ENCODE peak calls at places on chromosomes 3 and 15, in nine cellular contexts. W is GM12865; Q is GM23338; E is stimulated activated CD8-positive, alpha-beta memory T cell treated with anti-CD3 and anti-CD28 coated beads, Interleukin-7, amount 100 ng/mL, for 1 hour; N is AG04450; P is testis; Y is brain pericyte; G is skeletal muscle cell; Z is GM18507. H is an unnamed sample.

GRCh38 chr15:52020253-52021085 is 1.4 kb downstream of the MAPK6 start:
- DNase-seq in W (peak), Q (no peak), E (no peak), N (no peak), P (no peak), Y (no peak), G (no peak), Z (no peak), H (no peak)

GRCh38 chr3:3545360-3545759 is 253.9 kb upstream of the LRRN1 start:
- DNase-seq in W (no peak), Q (no peak), E (no peak), N (no peak), P (no peak), Y (no peak), G (no peak), Z (no peak), H (no peak)

GRCh38 chr3:136893848-136894443 is 31.9 kb downstream of the NCK1 start:
- DNase-seq in W (no peak), Q (peak), E (no peak), N (peak), P (no peak), Y (no peak), G (peak), Z (no peak), H (no peak)

GRCh38 chr3:123028233-123028828 is 768 bp upstream of the SEMA5B start:
- DNase-seq in W (peak), Q (peak), E (no peak), N (peak), P (peak), Y (peak), G (peak), Z (peak), H (peak)

GRCh38 chr3:105827959-105828358 is 40.9 kb downstream of the CBLB start:
- DNase-seq in W (no peak), Q (peak), E (no peak), N (peak), P (no peak), Y (peak), G (peak), Z (no peak), H (peak)

GRCh38 chr3:150146891-150147761 is 176.4 kb upstream of the PFN2 start:
- DNase-seq in W (peak), Q (no peak), E (no peak), N (peak), P (peak), Y (peak), G (peak), Z (no peak), H (no peak)

GRCh38 chr15:74497584-74497983 is 36.6 kb upstream of the UBL7 start:
- DNase-seq in W (peak), Q (no peak), E (no peak), N (no peak), P (no peak), Y (no peak), G (no peak), Z (no peak), H (no peak)

GRCh38 chr3:77081240-77081661 is 41.4 kb downstream of the ROBO2 start:
- DNase-seq in W (no peak), Q (no peak), E (no peak), N (peak), P (peak), Y (no peak), G (peak), Z (no peak), H (no peak)

GRCh38 chr3:78659386-78659987 is 1108.3 kb downstream of the ROBO1 start:
- DNase-seq in W (peak), Q (peak), E (no peak), N (peak), P (peak), Y (no peak), G (no peak), Z (no peak), H (no peak)